ENCODE peak calls at places on chromosome 14, in seven cellular contexts. One of them, this sample, is unnamed.

GRCh38 chr14:81382517-81383225 is 17.5 kb downstream of the STON2 start:
- DNase-seq in esophagus squamous epithelium: no peak
- DNase-seq in substantia nigra: no peak
- DNase-seq in spleen: no peak
- DNase-seq in BE2C: no peak
- DNase-seq in aorta: no peak
- DNase-seq in lung: no peak
- DNase-seq in this sample: no peak

GRCh38 chr14:95361373-95362179 is 41.9 kb upstream of the CLMN start:
- DNase-seq in lung: peak
- DNase-seq in substantia nigra: no peak
- DNase-seq in spleen: peak
- DNase-seq in aorta: no peak
- DNase-seq in esophagus squamous epithelium: no peak
- DNase-seq in BE2C: no peak
- DNase-seq in this sample: no peak

GRCh38 chr14:94690896-94691657 is 78.8 kb downstream of the GSC start:
- DNase-seq in substantia nigra: no peak
- DNase-seq in aorta: peak
- DNase-seq in BE2C: no peak
- DNase-seq in spleen: peak
- DNase-seq in lung: no peak
- DNase-seq in esophagus squamous epithelium: no peak
- DNase-seq in this sample: no peak

GRCh38 chr14:98994571-98994970 is 277.4 kb downstream of the BCL11B start:
- DNase-seq in esophagus squamous epithelium: no peak
- DNase-seq in lung: no peak
- DNase-seq in aorta: no peak
- DNase-seq in spleen: no peak
- DNase-seq in BE2C: no peak
- DNase-seq in substantia nigra: no peak
- DNase-seq in this sample: no peak

GRCh38 chr14:50015708-50016107 is 100.7 kb downstream of the VCPKMT start:
- DNase-seq in lung: no peak
- DNase-seq in substantia nigra: no peak
- DNase-seq in aorta: no peak
- DNase-seq in BE2C: no peak
- DNase-seq in esophagus squamous epithelium: no peak
- DNase-seq in spleen: no peak
- DNase-seq in this sample: no peak

GRCh38 chr14:60506985-60507829 is 1.7 kb upstream of the SIX6 start:
- DNase-seq in aorta: no peak
- DNase-seq in esophagus squamous epithelium: no peak
- DNase-seq in lung: no peak
- DNase-seq in spleen: no peak
- DNase-seq in substantia nigra: no peak
- DNase-seq in BE2C: no peak
- DNase-seq in this sample: no peak

GRCh38 chr14:86796221-86797074 is 1196.5 kb downstream of the GALC start:
- DNase-seq in substantia nigra: no peak
- DNase-seq in lung: no peak
- DNase-seq in spleen: no peak
- DNase-seq in BE2C: no peak
- DNase-seq in aorta: no peak
- DNase-seq in esophagus squamous epithelium: no peak
- DNase-seq in this sample: no peak

GRCh38 chr14:21771671-21772070 is 98.1 kb upstream of the OR4E1 start:
- DNase-seq in BE2C: no peak
- DNase-seq in substantia nigra: no peak
- DNase-seq in esophagus squamous epithelium: no peak
- DNase-seq in spleen: no peak
- DNase-seq in aorta: no peak
- DNase-seq in lung: no peak
- DNase-seq in this sample: no peak

GRCh38 chr14:94644102-94644535 is 31.9 kb downstream of the SERPINA3 start:
- DNase-seq in lung: no peak
- DNase-seq in BE2C: no peak
- DNase-seq in spleen: no peak
- DNase-seq in aorta: no peak
- DNase-seq in esophagus squamous epithelium: no peak
- DNase-seq in substantia nigra: no peak
- DNase-seq in this sample: no peak

GRCh38 chr14:76696361-76696760 is 64.9 kb upstream of the VASH1 start:
- DNase-seq in substantia nigra: no peak
- DNase-seq in esophagus squamous epithelium: no peak
- DNase-seq in lung: no peak
- DNase-seq in BE2C: no peak
- DNase-seq in spleen: no peak
- DNase-seq in aorta: no peak
- DNase-seq in this sample: no peak

GRCh38 chr14:52844262-52845060 is 53.1 kb upstream of the GNPNAT1 start:
- DNase-seq in lung: no peak
- DNase-seq in aorta: no peak
- DNase-seq in BE2C: no peak
- DNase-seq in substantia nigra: no peak
- DNase-seq in spleen: no peak
- DNase-seq in esophagus squamous epithelium: no peak
- DNase-seq in this sample: no peak

GRCh38 chr14:93789366-93790130 is 1.3 kb upstream of the PRIMA1 start:
- DNase-seq in substantia nigra: no peak
- DNase-seq in esophagus squamous epithelium: no peak
- DNase-seq in aorta: no peak
- DNase-seq in lung: no peak
- DNase-seq in BE2C: no peak
- DNase-seq in spleen: no peak
- DNase-seq in this sample: peak

GRCh38 chr14:89015016-89015415 is 190.6 kb downstream of the TTC8 start:
- DNase-seq in esophagus squamous epithelium: no peak
- DNase-seq in substantia nigra: no peak
- DNase-seq in BE2C: no peak
- DNase-seq in lung: no peak
- DNase-seq in aorta: no peak
- DNase-seq in spleen: no peak
- DNase-seq in this sample: no peak

GRCh38 chr14:80304125-80304766 is 92.9 kb upstream of the DIO2 start:
- DNase-seq in esophagus squamous epithelium: no peak
- DNase-seq in aorta: no peak
- DNase-seq in BE2C: no peak
- DNase-seq in substantia nigra: no peak
- DNase-seq in lung: no peak
- DNase-seq in spleen: no peak
- DNase-seq in this sample: no peak

GRCh38 chr14:90045608-90046007 is 16.2 kb upstream of the KCNK13 start:
- DNase-seq in esophagus squamous epithelium: no peak
- DNase-seq in BE2C: no peak
- DNase-seq in lung: no peak
- DNase-seq in aorta: no peak
- DNase-seq in spleen: no peak
- DNase-seq in substantia nigra: no peak
- DNase-seq in this sample: no peak

GRCh38 chr14:24634158-24634557 is at the start of gene GZMB:
- DNase-seq in lung: no peak
- DNase-seq in esophagus squamous epithelium: no peak
- DNase-seq in substantia nigra: no peak
- DNase-seq in BE2C: no peak
- DNase-seq in aorta: no peak
- DNase-seq in spleen: no peak
- DNase-seq in this sample: no peak

GRCh38 chr14:51041117-51041531 is 53.8 kb downstream of the TRIM9 start:
- DNase-seq in lung: no peak
- DNase-seq in esophagus squamous epithelium: no peak
- DNase-seq in spleen: no peak
- DNase-seq in aorta: no peak
- DNase-seq in substantia nigra: no peak
- DNase-seq in BE2C: no peak
- DNase-seq in this sample: peak

GRCh38 chr14:104753528-104754212 is 723 bp downstream of the SIVA1 start:
- DNase-seq in lung: no peak
- DNase-seq in substantia nigra: no peak
- DNase-seq in BE2C: no peak
- DNase-seq in esophagus squamous epithelium: no peak
- DNase-seq in aorta: no peak
- DNase-seq in spleen: no peak
- DNase-seq in this sample: no peak

GRCh38 chr14:64763801-64764511 is 59.7 kb downstream of the PLEKHG3 start:
- DNase-seq in BE2C: peak
- DNase-seq in spleen: peak
- DNase-seq in lung: no peak
- DNase-seq in aorta: peak
- DNase-seq in substantia nigra: peak
- DNase-seq in esophagus squamous epithelium: no peak
- DNase-seq in this sample: peak

GRCh38 chr14:28635387-28635786 is 131.2 kb upstream of the FOXG1 start:
- DNase-seq in spleen: no peak
- DNase-seq in lung: no peak
- DNase-seq in BE2C: no peak
- DNase-seq in esophagus squamous epithelium: no peak
- DNase-seq in aorta: no peak
- DNase-seq in substantia nigra: no peak
- DNase-seq in this sample: no peak

GRCh38 chr14:106396999-106397398 is 870.6 kb downstream of the TMEM121 start:
- DNase-seq in substantia nigra: no peak
- DNase-seq in spleen: no peak
- DNase-seq in BE2C: no peak
- DNase-seq in esophagus squamous epithelium: no peak
- DNase-seq in aorta: no peak
- DNase-seq in lung: no peak
- DNase-seq in this sample: no peak

GRCh38 chr14:56857206-56857605 is 46.9 kb upstream of the OTX2 start:
- DNase-seq in lung: no peak
- DNase-seq in esophagus squamous epithelium: no peak
- DNase-seq in spleen: no peak
- DNase-seq in BE2C: no peak
- DNase-seq in substantia nigra: no peak
- DNase-seq in aorta: no peak
- DNase-seq in this sample: no peak

GRCh38 chr14:94387051-94388026 is 1.1 kb downstream of the SERPINA1 start:
- DNase-seq in BE2C: no peak
- DNase-seq in substantia nigra: no peak
- DNase-seq in lung: no peak
- DNase-seq in spleen: no peak
- DNase-seq in aorta: no peak
- DNase-seq in esophagus squamous epithelium: no peak
- DNase-seq in this sample: no peak

GRCh38 chr14:101408077-101408831 is 153.0 kb upstream of the DIO3 start:
- DNase-seq in substantia nigra: no peak
- DNase-seq in esophagus squamous epithelium: no peak
- DNase-seq in aorta: no peak
- DNase-seq in lung: no peak
- DNase-seq in spleen: no peak
- DNase-seq in BE2C: no peak
- DNase-seq in this sample: no peak

GRCh38 chr14:92322516-92322915 is 449 bp upstream of the SLC24A4 start:
- DNase-seq in esophagus squamous epithelium: no peak
- DNase-seq in lung: no peak
- DNase-seq in aorta: no peak
- DNase-seq in spleen: no peak
- DNase-seq in BE2C: no peak
- DNase-seq in substantia nigra: no peak
- DNase-seq in this sample: no peak

GRCh38 chr14:44170099-44170498 is 337.0 kb downstream of the FSCB start:
- DNase-seq in esophagus squamous epithelium: no peak
- DNase-seq in spleen: no peak
- DNase-seq in BE2C: no peak
- DNase-seq in lung: no peak
- DNase-seq in aorta: no peak
- DNase-seq in substantia nigra: no peak
- DNase-seq in this sample: no peak

GRCh38 chr14:21668377-21668776 is 5.2 kb downstream of the OR4E1 start:
- DNase-seq in aorta: no peak
- DNase-seq in esophagus squamous epithelium: no peak
- DNase-seq in BE2C: no peak
- DNase-seq in substantia nigra: no peak
- DNase-seq in spleen: no peak
- DNase-seq in lung: no peak
- DNase-seq in this sample: no peak

GRCh38 chr14:22875003-22875747 is 3.6 kb downstream of the LRP10 start:
- DNase-seq in lung: no peak
- DNase-seq in esophagus squamous epithelium: no peak
- DNase-seq in aorta: peak
- DNase-seq in BE2C: no peak
- DNase-seq in substantia nigra: no peak
- DNase-seq in spleen: no peak
- DNase-seq in this sample: no peak

GRCh38 chr14:29580763-29581162 is 346.9 kb downstream of the PRKD1 start:
- DNase-seq in aorta: no peak
- DNase-seq in spleen: no peak
- DNase-seq in esophagus squamous epithelium: no peak
- DNase-seq in lung: no peak
- DNase-seq in BE2C: no peak
- DNase-seq in substantia nigra: no peak
- DNase-seq in this sample: no peak

GRCh38 chr14:104973215-104974145 is 4.7 kb downstream of the AHNAK2 start:
- DNase-seq in lung: peak
- DNase-seq in substantia nigra: no peak
- DNase-seq in BE2C: peak
- DNase-seq in esophagus squamous epithelium: no peak
- DNase-seq in aorta: peak
- DNase-seq in spleen: peak
- DNase-seq in this sample: peak

GRCh38 chr14:49497725-49498348 is 88.3 kb downstream of the RPS29 start:
- DNase-seq in spleen: no peak
- DNase-seq in substantia nigra: no peak
- DNase-seq in lung: no peak
- DNase-seq in esophagus squamous epithelium: no peak
- DNase-seq in BE2C: peak
- DNase-seq in aorta: no peak
- DNase-seq in this sample: no peak

GRCh38 chr14:93655078-93655750 is 133.1 kb downstream of the PRIMA1 start:
- DNase-seq in BE2C: peak
- DNase-seq in aorta: no peak
- DNase-seq in lung: no peak
- DNase-seq in spleen: no peak
- DNase-seq in esophagus squamous epithelium: no peak
- DNase-seq in substantia nigra: peak
- DNase-seq in this sample: no peak

GRCh38 chr14:68458840-68459469 is 333.9 kb downstream of the ZFP36L1 start:
- DNase-seq in aorta: no peak
- DNase-seq in lung: peak
- DNase-seq in spleen: no peak
- DNase-seq in BE2C: no peak
- DNase-seq in substantia nigra: peak
- DNase-seq in esophagus squamous epithelium: no peak
- DNase-seq in this sample: no peak

GRCh38 chr14:35877276-35877675 is 51.1 kb downstream of the BRMS1L start:
- DNase-seq in aorta: no peak
- DNase-seq in lung: no peak
- DNase-seq in spleen: no peak
- DNase-seq in BE2C: no peak
- DNase-seq in esophagus squamous epithelium: no peak
- DNase-seq in substantia nigra: no peak
- DNase-seq in this sample: no peak

GRCh38 chr14:80136358-80136757 is 74.9 kb downstream of the DIO2 start:
- DNase-seq in BE2C: no peak
- DNase-seq in esophagus squamous epithelium: no peak
- DNase-seq in substantia nigra: no peak
- DNase-seq in lung: no peak
- DNase-seq in aorta: no peak
- DNase-seq in spleen: no peak
- DNase-seq in this sample: no peak

GRCh38 chr14:101821528-101821927 is 60.0 kb downstream of the PPP2R5C start:
- DNase-seq in aorta: no peak
- DNase-seq in substantia nigra: no peak
- DNase-seq in esophagus squamous epithelium: no peak
- DNase-seq in BE2C: no peak
- DNase-seq in lung: no peak
- DNase-seq in spleen: no peak
- DNase-seq in this sample: no peak

This sample was measured in glutamatergic neuron.